ENCODE peak calls at places on chromosome 3, in six cellular contexts. G, P, F, Z, O and N are unnamed samples.

GRCh38 chr3:78918361-78919020 is 849.3 kb downstream of the ROBO1 start:
- DNase-seq in G (no peak), P (peak), F (no peak), Z (no peak), O (peak), N (peak)

GRCh38 chr3:45269952-45270351 is 43.9 kb upstream of the TMEM158 start:
- DNase-seq in G (no peak), P (peak), F (no peak), Z (no peak), O (no peak), N (no peak)

GRCh38 chr3:157073810-157074209 is 86.1 kb downstream of the CCNL1 start:
- DNase-seq in G (no peak), P (peak), F (no peak), Z (no peak), O (peak), N (peak)

GRCh38 chr3:106341090-106341489 is 472.3 kb upstream of the CBLB start:
- DNase-seq in G (no peak), P (no peak), F (peak), Z (no peak), O (peak), N (no peak)

GRCh38 chr3:47366833-47367232 is 14.0 kb upstream of the PTPN23 start:
- DNase-seq in G (no peak), P (no peak), F (no peak), Z (no peak), O (no peak), N (no peak)

GRCh38 chr3:46811615-46812236 is 51.5 kb downstream of the MYL3 start:
- DNase-seq in G (no peak), P (no peak), F (no peak), Z (no peak), O (no peak), N (no peak)

GRCh38 chr3:117616213-117616612 is 906.6 kb downstream of the TUSC7 start:
- DNase-seq in G (no peak), P (no peak), F (no peak), Z (no peak), O (no peak), N (no peak)

GRCh38 chr3:28089527-28089897 is 151.9 kb upstream of the CMC1 start:
- DNase-seq in G (no peak), P (no peak), F (no peak), Z (no peak), O (no peak), N (no peak)

GRCh38 chr3:69737396-69737795 is 1.9 kb upstream of the MITF start:
- DNase-seq in G (no peak), P (no peak), F (no peak), Z (no peak), O (no peak), N (no peak)